ENCODE peak calls at places on chromosomes 3 and 15, in nine cellular contexts. One of them, this sample, is unnamed.

GRCh38 chr3:61927332-61927731 is 366.0 kb downstream of the PTPRG start:
- DNase-seq in A673: no peak
- DNase-seq in HCT116: no peak
- DNase-seq in heart left ventricle: peak; percentile 85
- DNase-seq in IMR-90: peak; percentile 77
- DNase-seq in transverse colon: peak; percentile 42
- DNase-seq in heart right ventricle: peak; percentile 74
- DNase-seq in CD8-positive, alpha-beta T cell: no peak
- DNase-seq in K562: no peak
- DNase-seq in this sample: peak; percentile 64

GRCh38 chr15:56234804-56235203 is 8.9 kb downstream of the RFX7 start:
- DNase-seq in heart right ventricle: no peak
- DNase-seq in CD8-positive, alpha-beta T cell: no peak
- DNase-seq in K562: no peak
- DNase-seq in heart left ventricle: no peak
- DNase-seq in IMR-90: no peak
- DNase-seq in transverse colon: no peak
- DNase-seq in HCT116: no peak
- DNase-seq in A673: no peak
- DNase-seq in this sample: no peak

GRCh38 chr3:42443819-42444436 is 33.5 kb upstream of the LYZL4 start:
- DNase-seq in IMR-90: peak; percentile 59
- DNase-seq in CD8-positive, alpha-beta T cell: peak; percentile 82
- DNase-seq in HCT116: peak; percentile 68
- DNase-seq in A673: peak; percentile 71
- DNase-seq in transverse colon: peak; percentile 85
- DNase-seq in heart right ventricle: peak; percentile 87
- DNase-seq in K562: peak; percentile 89
- DNase-seq in heart left ventricle: peak; percentile 74
- DNase-seq in this sample: peak; percentile 71

GRCh38 chr15:63879211-63879610 is 45.5 kb upstream of the HERC1 start:
- DNase-seq in transverse colon: no peak
- DNase-seq in IMR-90: no peak
- DNase-seq in heart left ventricle: no peak
- DNase-seq in CD8-positive, alpha-beta T cell: no peak
- DNase-seq in K562: no peak
- DNase-seq in A673: no peak
- DNase-seq in heart right ventricle: no peak
- DNase-seq in HCT116: no peak
- DNase-seq in this sample: no peak

GRCh38 chr3:126537730-126538281 is 13.9 kb downstream of the CHST13 start:
- DNase-seq in IMR-90: no peak
- DNase-seq in transverse colon: peak; percentile 54
- DNase-seq in heart left ventricle: no peak
- DNase-seq in heart right ventricle: no peak
- DNase-seq in A673: no peak
- DNase-seq in K562: no peak
- DNase-seq in HCT116: no peak
- DNase-seq in CD8-positive, alpha-beta T cell: no peak
- DNase-seq in this sample: peak; percentile 10

GRCh38 chr15:25783607-25784131 is 79.5 kb downstream of the ATP10A start:
- DNase-seq in CD8-positive, alpha-beta T cell: peak; percentile 50
- DNase-seq in K562: peak; percentile 49
- DNase-seq in heart left ventricle: no peak
- DNase-seq in heart right ventricle: no peak
- DNase-seq in transverse colon: no peak
- DNase-seq in HCT116: no peak
- DNase-seq in A673: peak; percentile 25
- DNase-seq in IMR-90: peak; percentile 38
- DNase-seq in this sample: no peak

GRCh38 chr15:57720861-57721260 is 14.3 kb downstream of the POLR2M start:
- DNase-seq in K562: no peak
- DNase-seq in A673: no peak
- DNase-seq in heart left ventricle: no peak
- DNase-seq in heart right ventricle: no peak
- DNase-seq in transverse colon: no peak
- DNase-seq in IMR-90: peak; percentile 18
- DNase-seq in CD8-positive, alpha-beta T cell: no peak
- DNase-seq in HCT116: no peak
- DNase-seq in this sample: no peak

GRCh38 chr3:170098753-170099152 is 61.0 kb downstream of the GPR160 start:
- DNase-seq in A673: no peak
- DNase-seq in transverse colon: no peak
- DNase-seq in heart right ventricle: no peak
- DNase-seq in IMR-90: peak; percentile 35
- DNase-seq in HCT116: no peak
- DNase-seq in heart left ventricle: no peak
- DNase-seq in CD8-positive, alpha-beta T cell: no peak
- DNase-seq in K562: no peak
- DNase-seq in this sample: no peak

GRCh38 chr3:99562990-99563607 is 75.3 kb upstream of the COL8A1 start:
- DNase-seq in heart left ventricle: no peak
- DNase-seq in K562: no peak
- DNase-seq in heart right ventricle: no peak
- DNase-seq in A673: no peak
- DNase-seq in IMR-90: peak; percentile 66
- DNase-seq in transverse colon: no peak
- DNase-seq in CD8-positive, alpha-beta T cell: no peak
- DNase-seq in HCT116: no peak
- DNase-seq in this sample: no peak

GRCh38 chr3:197501496-197501878 is 54.3 kb downstream of the BDH1 start:
- DNase-seq in IMR-90: peak; percentile 31
- DNase-seq in HCT116: no peak
- DNase-seq in A673: peak; percentile 52
- DNase-seq in heart right ventricle: no peak
- DNase-seq in K562: peak; percentile 44
- DNase-seq in CD8-positive, alpha-beta T cell: no peak
- DNase-seq in heart left ventricle: no peak
- DNase-seq in transverse colon: peak; percentile 78
- DNase-seq in this sample: no peak

GRCh38 chr3:114856867-114857266 is 290.2 kb downstream of the ZBTB20 start:
- DNase-seq in IMR-90: no peak
- DNase-seq in K562: no peak
- DNase-seq in A673: no peak
- DNase-seq in transverse colon: no peak
- DNase-seq in heart left ventricle: no peak
- DNase-seq in HCT116: no peak
- DNase-seq in CD8-positive, alpha-beta T cell: no peak
- DNase-seq in heart right ventricle: no peak
- DNase-seq in this sample: no peak

GRCh38 chr3:25604107-25604805 is 60.5 kb downstream of the TOP2B start:
- DNase-seq in A673: peak; percentile 8
- DNase-seq in K562: peak; percentile 57
- DNase-seq in HCT116: no peak
- DNase-seq in heart left ventricle: no peak
- DNase-seq in heart right ventricle: no peak
- DNase-seq in transverse colon: no peak
- DNase-seq in IMR-90: peak; percentile 92
- DNase-seq in CD8-positive, alpha-beta T cell: no peak
- DNase-seq in this sample: no peak
- H3K36me3 ChIP-seq in A673: peaks cover 68% of the 10 kb centered on the region
- H3K36me3 ChIP-seq in K562: peaks cover 78% of the 10 kb centered on the region
- H3K36me3 ChIP-seq in HCT116: peaks cover 30% of the 10 kb centered on the region
- H3K36me3 ChIP-seq in heart left ventricle: peaks cover 94% of the 10 kb centered on the region
- H3K36me3 ChIP-seq in heart right ventricle: peaks cover 79% of the 10 kb centered on the region
- H3K36me3 ChIP-seq in transverse colon: no peaks in the 10 kb centered on the region
- H3K36me3 ChIP-seq in IMR-90: peaks cover 11% of the 10 kb centered on the region
- H3K36me3 ChIP-seq in CD8-positive, alpha-beta T cell: peaks cover 34% of the 10 kb centered on the region
- H3K36me3 ChIP-seq in this sample: no peaks in the 10 kb centered on the region

GRCh38 chr3:49406571-49407565 is 4.9 kb downstream of the RHOA start:
- DNase-seq in heart right ventricle: no peak
- DNase-seq in K562: no peak
- DNase-seq in heart left ventricle: no peak
- DNase-seq in HCT116: no peak
- DNase-seq in IMR-90: no peak
- DNase-seq in transverse colon: no peak
- DNase-seq in CD8-positive, alpha-beta T cell: no peak
- DNase-seq in A673: no peak
- DNase-seq in this sample: no peak

GRCh38 chr3:49403891-49404290 is 7.9 kb downstream of the RHOA start:
- DNase-seq in heart left ventricle: no peak
- DNase-seq in transverse colon: no peak
- DNase-seq in A673: no peak
- DNase-seq in K562: no peak
- DNase-seq in HCT116: no peak
- DNase-seq in heart right ventricle: no peak
- DNase-seq in CD8-positive, alpha-beta T cell: no peak
- DNase-seq in IMR-90: no peak
- DNase-seq in this sample: no peak

GRCh38 chr3:49399467-49399866 is 12.3 kb downstream of the RHOA start:
- DNase-seq in K562: no peak
- DNase-seq in CD8-positive, alpha-beta T cell: no peak
- DNase-seq in heart right ventricle: no peak
- DNase-seq in transverse colon: no peak
- DNase-seq in heart left ventricle: no peak
- DNase-seq in A673: no peak
- DNase-seq in IMR-90: peak; percentile 34
- DNase-seq in HCT116: no peak
- DNase-seq in this sample: no peak

GRCh38 chr3:49397470-49397869 is 14.3 kb downstream of the RHOA start:
- DNase-seq in heart right ventricle: no peak
- DNase-seq in transverse colon: no peak
- DNase-seq in A673: peak; percentile 64
- DNase-seq in K562: no peak
- DNase-seq in HCT116: no peak
- DNase-seq in heart left ventricle: peak; percentile 51
- DNase-seq in IMR-90: no peak
- DNase-seq in CD8-positive, alpha-beta T cell: no peak
- DNase-seq in this sample: peak; percentile 39

GRCh38 chr3:49401758-49402157 is 10.0 kb downstream of the RHOA start:
- DNase-seq in A673: no peak
- DNase-seq in HCT116: no peak
- DNase-seq in K562: no peak
- DNase-seq in transverse colon: no peak
- DNase-seq in CD8-positive, alpha-beta T cell: no peak
- DNase-seq in heart right ventricle: no peak
- DNase-seq in IMR-90: no peak
- DNase-seq in heart left ventricle: no peak
- DNase-seq in this sample: no peak
- TF ChIP-seq CTCF in A673: no peak
- TF ChIP-seq CTCF in HCT116: no peak
- TF ChIP-seq CTCF in K562: no peak
- TF ChIP-seq CTCF in transverse colon: no peak
- TF ChIP-seq CTCF in CD8-positive, alpha-beta T cell: no peak
- TF ChIP-seq CTCF in heart right ventricle: no peak
- TF ChIP-seq CTCF in IMR-90: no peak
- TF ChIP-seq CTCF in heart left ventricle: no peak
- TF ChIP-seq CTCF in this sample: no peak

GRCh38 chr3:134476977-134477376 is 8.8 kb downstream of the ANAPC13 start:
- DNase-seq in IMR-90: no peak
- DNase-seq in A673: no peak
- DNase-seq in transverse colon: no peak
- DNase-seq in CD8-positive, alpha-beta T cell: no peak
- DNase-seq in HCT116: no peak
- DNase-seq in heart left ventricle: peak; percentile 70
- DNase-seq in heart right ventricle: peak; percentile 39
- DNase-seq in K562: no peak
- DNase-seq in this sample: no peak

GRCh38 chr3:134474956-134475355 is 10.8 kb downstream of the ANAPC13 start:
- DNase-seq in transverse colon: no peak
- DNase-seq in heart right ventricle: no peak
- DNase-seq in HCT116: no peak
- DNase-seq in CD8-positive, alpha-beta T cell: no peak
- DNase-seq in heart left ventricle: no peak
- DNase-seq in IMR-90: no peak
- DNase-seq in A673: no peak
- DNase-seq in K562: no peak
- DNase-seq in this sample: no peak

GRCh38 chr3:134480546-134480945 is 5.2 kb downstream of the ANAPC13 start:
- DNase-seq in HCT116: no peak
- DNase-seq in K562: no peak
- DNase-seq in A673: no peak
- DNase-seq in heart left ventricle: no peak
- DNase-seq in IMR-90: no peak
- DNase-seq in transverse colon: no peak
- DNase-seq in CD8-positive, alpha-beta T cell: no peak
- DNase-seq in heart right ventricle: no peak
- DNase-seq in this sample: no peak

GRCh38 chr3:134476306-134476705 is 9.5 kb downstream of the ANAPC13 start:
- DNase-seq in K562: no peak
- DNase-seq in CD8-positive, alpha-beta T cell: no peak
- DNase-seq in transverse colon: no peak
- DNase-seq in heart left ventricle: no peak
- DNase-seq in heart right ventricle: no peak
- DNase-seq in HCT116: no peak
- DNase-seq in IMR-90: peak; percentile 68
- DNase-seq in A673: no peak
- DNase-seq in this sample: no peak

GRCh38 chr3:134477938-134478337 is 7.8 kb downstream of the ANAPC13 start:
- DNase-seq in heart right ventricle: no peak
- DNase-seq in K562: no peak
- DNase-seq in heart left ventricle: no peak
- DNase-seq in IMR-90: no peak
- DNase-seq in CD8-positive, alpha-beta T cell: no peak
- DNase-seq in A673: no peak
- DNase-seq in HCT116: no peak
- DNase-seq in transverse colon: no peak
- DNase-seq in this sample: no peak
- H3K36me3 ChIP-seq in heart right ventricle: peaks cover 62% of the 10 kb centered on the region
- H3K36me3 ChIP-seq in K562: peaks cover 62% of the 10 kb centered on the region
- H3K36me3 ChIP-seq in heart left ventricle: peaks cover 69% of the 10 kb centered on the region
- H3K36me3 ChIP-seq in IMR-90: peaks cover 19% of the 10 kb centered on the region
- H3K36me3 ChIP-seq in CD8-positive, alpha-beta T cell: peaks cover 61% of the 10 kb centered on the region
- H3K36me3 ChIP-seq in A673: peaks cover 53% of the 10 kb centered on the region
- H3K36me3 ChIP-seq in HCT116: peaks cover 34% of the 10 kb centered on the region
- H3K36me3 ChIP-seq in transverse colon: no peaks in the 10 kb centered on the region
- H3K36me3 ChIP-seq in this sample: peaks cover 37% of the 10 kb centered on the region

GRCh38 chr3:39760325-39760724 is 49.1 kb upstream of the MYRIP start:
- DNase-seq in transverse colon: no peak
- DNase-seq in A673: no peak
- DNase-seq in CD8-positive, alpha-beta T cell: no peak
- DNase-seq in K562: no peak
- DNase-seq in IMR-90: no peak
- DNase-seq in heart right ventricle: no peak
- DNase-seq in heart left ventricle: no peak
- DNase-seq in HCT116: no peak
- DNase-seq in this sample: no peak

GRCh38 chr3:39765575-39765974 is 43.8 kb upstream of the MYRIP start:
- DNase-seq in heart left ventricle: no peak
- DNase-seq in HCT116: no peak
- DNase-seq in transverse colon: no peak
- DNase-seq in IMR-90: no peak
- DNase-seq in CD8-positive, alpha-beta T cell: no peak
- DNase-seq in heart right ventricle: no peak
- DNase-seq in A673: no peak
- DNase-seq in K562: no peak
- DNase-seq in this sample: no peak

GRCh38 chr3:39762537-39762936 is 46.9 kb upstream of the MYRIP start:
- DNase-seq in transverse colon: no peak
- DNase-seq in A673: no peak
- DNase-seq in IMR-90: no peak
- DNase-seq in heart right ventricle: no peak
- DNase-seq in CD8-positive, alpha-beta T cell: no peak
- DNase-seq in HCT116: no peak
- DNase-seq in heart left ventricle: no peak
- DNase-seq in K562: no peak
- DNase-seq in this sample: no peak

DNA sequence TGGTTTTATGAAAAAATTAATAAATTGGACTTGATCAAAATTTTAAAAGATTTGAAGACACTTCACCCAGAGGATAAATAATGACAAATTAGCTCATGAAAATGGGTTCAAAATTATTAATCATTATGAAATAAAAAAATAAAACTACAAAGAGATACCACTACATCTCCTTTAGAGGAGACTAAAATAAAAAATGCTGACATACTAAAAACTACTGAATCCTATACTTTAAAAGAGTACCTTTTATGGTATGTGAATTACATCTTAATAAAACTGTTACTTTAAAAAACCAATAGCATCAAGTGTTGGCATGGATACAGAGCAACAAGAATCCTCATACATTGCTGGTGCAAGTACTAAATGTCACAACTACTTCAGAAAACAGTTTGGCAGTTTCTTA is 46.0 kb upstream of the MYRIP start:
- DNase-seq in transverse colon: no peak
- DNase-seq in heart left ventricle: no peak
- DNase-seq in A673: no peak
- DNase-seq in K562: no peak
- DNase-seq in heart right ventricle: no peak
- DNase-seq in IMR-90: no peak
- DNase-seq in CD8-positive, alpha-beta T cell: no peak
- DNase-seq in HCT116: no peak
- DNase-seq in this sample: no peak
- TF ChIP-seq CTCF in transverse colon: no peak
- TF ChIP-seq CTCF in heart left ventricle: no peak
- TF ChIP-seq CTCF in A673: no peak
- TF ChIP-seq CTCF in K562: no peak
- TF ChIP-seq CTCF in heart right ventricle: no peak
- TF ChIP-seq CTCF in IMR-90: no peak
- TF ChIP-seq CTCF in CD8-positive, alpha-beta T cell: no peak
- TF ChIP-seq CTCF in HCT116: no peak
- TF ChIP-seq CTCF in this sample: no peak

This sample was measured in BE2C.